ENCODE peak calls at places on chromosome 20, in seven cellular contexts. X is GM23248, S is SK-N-SH, T is PC-9, L is GM23338, K is PC-3, Y is neural progenitor cell. A is an unnamed sample.

GRCh38 chr20:51486197-51487005 is 56.1 kb downstream of the NFATC2 start:
- DNase-seq in X (peak; percentile 7), S (no peak), T (no peak), L (no peak), K (peak; percentile 74), Y (no peak), A (no peak)

GRCh38 chr20:973785-974194 is 28.3 kb downstream of the RSPO4 start:
- DNase-seq in X (peak; percentile 89), S (peak; percentile 55), T (peak; percentile 38), L (peak; percentile 83), K (peak; percentile 51), Y (peak; percentile 52), A (peak; percentile 70)

GRCh38 chr20:57287007-57287810 is 20.8 kb upstream of the BMP7 start:
- DNase-seq in X (peak; percentile 24), S (no peak), T (no peak), L (no peak), K (no peak), Y (peak; percentile 73), A (no peak)

GRCh38 chr20:665276-665675 is 10.3 kb downstream of the SCRT2 start:
- DNase-seq in X (no peak), S (no peak), T (no peak), L (peak; percentile 65), K (no peak), Y (no peak), A (no peak)

GRCh38 chr20:36574278-36575065 is 1.1 kb downstream of the TGIF2 start:
- DNase-seq in X (peak; percentile 69), S (peak; percentile 84), T (no peak), L (peak; percentile 76), K (peak; percentile 46), Y (peak; percentile 74), A (peak; percentile 46)

GRCh38 chr20:57514273-57514751 is 10.6 kb downstream of the CTCFL start:
- DNase-seq in X (peak; percentile 86), S (peak; percentile 77), T (peak; percentile 56), L (peak; percentile 92), K (peak; percentile 88), Y (peak; percentile 87), A (peak; percentile 71)

GRCh38 chr20:10511507-10512231 is 76.6 kb downstream of the SLX4IP start:
- DNase-seq in X (peak; percentile 97), S (no peak), T (peak; percentile 82), L (peak; percentile 60), K (peak; percentile 98), Y (peak; percentile 45), A (peak; percentile 90)

GRCh38 chr20:13913517-13913916 is 76.9 kb downstream of the SEL1L2 start:
- DNase-seq in X (peak; percentile 8), S (no peak), T (no peak), L (no peak), K (no peak), Y (no peak), A (no peak)

GRCh38 chr20:33793011-33793931 is 17.9 kb upstream of the CHMP4B start:
- DNase-seq in X (peak; percentile 61), S (no peak), T (no peak), L (no peak), K (peak; percentile 39), Y (no peak), A (no peak)

GRCh38 chr20:63595416-63596127 is 21.5 kb upstream of the HELZ2 start:
- DNase-seq in X (no peak), S (no peak), T (no peak), L (no peak), K (no peak), Y (no peak), A (no peak)

GRCh38 chr20:63599396-63600050 is 25.5 kb upstream of the HELZ2 start:
- DNase-seq in X (no peak), S (no peak), T (no peak), L (no peak), K (no peak), Y (no peak), A (no peak)

GRCh38 chr20:63598479-63599395 is 24.7 kb upstream of the HELZ2 start:
- DNase-seq in X (no peak), S (no peak), T (no peak), L (no peak), K (no peak), Y (no peak), A (no peak)

GRCh38 chr20:63596423-63596822 is 22.4 kb upstream of the HELZ2 start:
- DNase-seq in X (no peak), S (no peak), T (no peak), L (no peak), K (no peak), Y (no peak), A (no peak)

GRCh38 chr20:63597651-63598478 is 23.8 kb upstream of the HELZ2 start:
- DNase-seq in X (no peak), S (no peak), T (no peak), L (no peak), K (no peak), Y (no peak), A (no peak)
- H3F3A ChIP-seq in X (peaks cover 10% of the 10 kb centered on the region), S (peaks cover 2% of the 10 kb centered on the region), T (peaks cover 9% of the 10 kb centered on the region), L (peaks cover 5% of the 10 kb centered on the region), K (no peaks in the 10 kb centered on the region), Y (no peaks in the 10 kb centered on the region), A (no peaks in the 10 kb centered on the region)

GRCh38 chr20:47735412-47736400 is 49.6 kb downstream of the SULF2 start:
- DNase-seq in X (no peak), S (no peak), T (peak; percentile 41), L (no peak), K (no peak), Y (no peak), A (no peak)

GRCh38 chr20:47740225-47741184 is 44.8 kb downstream of the SULF2 start:
- DNase-seq in X (no peak), S (no peak), T (no peak), L (peak; percentile 56), K (no peak), Y (peak; percentile 29), A (no peak)

GRCh38 chr20:47734870-47735269 is 50.4 kb downstream of the SULF2 start:
- DNase-seq in X (no peak), S (no peak), T (no peak), L (no peak), K (no peak), Y (no peak), A (no peak)

GRCh38 chr20:47736570-47737152 is 48.6 kb downstream of the SULF2 start:
- DNase-seq in X (no peak), S (no peak), T (no peak), L (no peak), K (no peak), Y (no peak), A (no peak)

DNA sequence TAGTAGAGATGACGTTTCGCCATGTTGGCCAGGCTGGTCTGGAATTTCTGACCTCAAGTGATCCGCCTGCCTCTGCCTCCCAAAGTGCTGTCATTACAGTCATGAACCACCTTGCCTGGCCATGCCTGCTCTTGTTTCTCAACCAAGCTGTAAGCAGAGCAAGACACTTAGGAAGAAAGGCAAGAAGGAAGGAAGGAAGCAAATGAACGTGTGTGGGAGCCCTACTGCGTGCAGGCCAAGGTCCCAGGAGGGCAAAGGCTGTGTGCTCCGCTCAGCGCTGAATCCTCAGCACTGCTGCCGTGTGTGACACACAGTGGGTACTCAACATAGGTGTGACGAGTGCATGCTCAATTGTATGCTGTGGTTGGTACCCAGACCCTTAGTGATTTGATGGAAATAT is 47.4 kb downstream of the SULF2 start:
- DNase-seq in X (no peak), S (no peak), T (no peak), L (no peak), K (no peak), Y (no peak), A (no peak)
- H3K4me1 ChIP-seq in X (no peaks in the 10 kb centered on the region), S (no peaks in the 10 kb centered on the region), T (no peaks in the 10 kb centered on the region), L (no peaks in the 10 kb centered on the region), K (no peaks in the 10 kb centered on the region), Y (no peaks in the 10 kb centered on the region), A (no peaks in the 10 kb centered on the region)

GRCh38 chr20:53867741-53868351 is 202.5 kb downstream of the BCAS1 start:
- DNase-seq in X (no peak), S (no peak), T (no peak), L (peak; percentile 42), K (no peak), Y (peak; percentile 37), A (no peak)
- H3F3A ChIP-seq in X (peaks cover 34% of the 10 kb centered on the region), S (peaks cover 36% of the 10 kb centered on the region), T (peaks cover 57% of the 10 kb centered on the region), L (peaks cover 5% of the 10 kb centered on the region), K (peaks cover 3% of the 10 kb centered on the region), Y (peaks cover 66% of the 10 kb centered on the region), A (peaks cover 52% of the 10 kb centered on the region)

GRCh38 chr20:49701313-49701731 is 12.4 kb downstream of the B4GALT5 start:
- DNase-seq in X (peak; percentile 71), S (peak; percentile 56), T (peak; percentile 90), L (no peak), K (peak; percentile 87), Y (no peak), A (no peak)
- H3K4me1 ChIP-seq in X (peaks cover 62% of the 10 kb centered on the region), S (peaks cover 23% of the 10 kb centered on the region), T (peaks cover 96% of the 10 kb centered on the region), L (peaks cover 61% of the 10 kb centered on the region), K (peaks cover 54% of the 10 kb centered on the region), Y (peaks cover 33% of the 10 kb centered on the region), A (peaks cover 28% of the 10 kb centered on the region)

GRCh38 chr20:6081236-6081635 is 27.4 kb upstream of the LRRN4 start:
- DNase-seq in X (peak; percentile 85), S (no peak), T (no peak), L (no peak), K (peak; percentile 23), Y (no peak), A (no peak)

GRCh38 chr20:6083926-6084325 is 30.1 kb upstream of the LRRN4 start:
- DNase-seq in X (no peak), S (no peak), T (no peak), L (no peak), K (no peak), Y (no peak), A (no peak)

GRCh38 chr20:6091661-6092060 is 31.2 kb downstream of the FERMT1 start:
- DNase-seq in X (no peak), S (no peak), T (no peak), L (no peak), K (no peak), Y (no peak), A (no peak)

GRCh38 chr20:6086868-6087267 is 33.0 kb upstream of the LRRN4 start:
- DNase-seq in X (peak; percentile 15), S (no peak), T (no peak), L (no peak), K (no peak), Y (no peak), A (no peak)
- H3F3A ChIP-seq in X (no peaks in the 10 kb centered on the region), S (no peaks in the 10 kb centered on the region), T (no peaks in the 10 kb centered on the region), L (no peaks in the 10 kb centered on the region), K (no peaks in the 10 kb centered on the region), Y (no peaks in the 10 kb centered on the region), A (no peaks in the 10 kb centered on the region)

GRCh38 chr20:32462900-32463641 is 104.9 kb downstream of the ASXL1 start:
- DNase-seq in X (no peak), S (peak; percentile 59), T (no peak), L (no peak), K (no peak), Y (no peak), A (no peak)
- H3K4me1 ChIP-seq in X (no peaks in the 10 kb centered on the region), S (peaks cover 61% of the 10 kb centered on the region), T (peaks cover 7% of the 10 kb centered on the region), L (peaks cover 33% of the 10 kb centered on the region), K (no peaks in the 10 kb centered on the region), Y (peaks cover 20% of the 10 kb centered on the region), A (no peaks in the 10 kb centered on the region)

GRCh38 chr20:38862226-38862625 is 56.7 kb downstream of the PPP1R16B start:
- DNase-seq in X (no peak), S (no peak), T (no peak), L (no peak), K (no peak), Y (no peak), A (no peak)
- H3F3A ChIP-seq in X (no peaks in the 10 kb centered on the region), S (no peaks in the 10 kb centered on the region), T (no peaks in the 10 kb centered on the region), L (peaks cover 3% of the 10 kb centered on the region), K (no peaks in the 10 kb centered on the region), Y (no peaks in the 10 kb centered on the region), A (no peaks in the 10 kb centered on the region)

GRCh38 chr20:43749734-43750294 is 23.0 kb upstream of the GTSF1L start:
- DNase-seq in X (peak; percentile 75), S (peak; percentile 93), T (no peak), L (peak; percentile 85), K (peak; percentile 88), Y (peak; percentile 82), A (peak; percentile 73)
- H3K4me1 ChIP-seq in X (peaks cover 23% of the 10 kb centered on the region), S (peaks cover 6% of the 10 kb centered on the region), T (peaks cover 62% of the 10 kb centered on the region), L (peaks cover 8% of the 10 kb centered on the region), K (peaks cover 32% of the 10 kb centered on the region), Y (no peaks in the 10 kb centered on the region), A (peaks cover 37% of the 10 kb centered on the region)